ENCODE peak calls at places on chromosomes 12 and 14, in five cellular contexts. R is heart left ventricle, M is aorta, F is transverse colon, Z is lower lobe of right lung. L is an unnamed sample. For H3K4me1, the result is how much of the 10 kb centered on the place peaks cover.

GRCh38 chr12:115354007-115354452 is 670.1 kb upstream of the TBX3 start:
- DNase-seq in R (no peak), M (peak), F (peak), Z (no peak), L (peak)

GRCh38 chr12:16062611-16063010 is 151.5 kb downstream of the DERA start:
- DNase-seq in R (no peak), M (no peak), F (no peak), Z (no peak), L (no peak)

GRCh38 chr12:111655356-111655755 is 30.4 kb downstream of the BRAP start:
- DNase-seq in R (no peak), M (no peak), F (no peak), Z (no peak), L (no peak)

GRCh38 chr14:77126074-77126325 is 15.6 kb downstream of the ZDHHC22 start:
- DNase-seq in R (no peak), M (no peak), F (no peak), Z (no peak), L (no peak)

GRCh38 chr12:92128612-92129011 is 17.0 kb downstream of the BTG1 start:
- DNase-seq in R (no peak), M (no peak), F (no peak), Z (no peak), L (no peak)

GRCh38 chr14:93024493-93024892 is 91.2 kb downstream of the ITPK1 start:
- DNase-seq in R (no peak), M (no peak), F (no peak), Z (no peak), L (no peak)

GRCh38 chr14:38143651-38144505 is 63.8 kb upstream of the SSTR1 start:
- DNase-seq in R (no peak), M (no peak), F (no peak), Z (no peak), L (no peak)

GRCh38 chr12:110668480-110669192 is 20.3 kb downstream of the HVCN1 start:
- DNase-seq in R (no peak), M (no peak), F (no peak), Z (no peak), L (no peak)

GRCh38 chr14:76985540-76986260 is 42.8 kb downstream of the IRF2BPL start:
- DNase-seq in R (no peak), M (no peak), F (no peak), Z (no peak), L (no peak)

GRCh38 chr12:124361074-124361965 is 66.4 kb downstream of the RFLNA start:
- DNase-seq in R (no peak), M (no peak), F (peak), Z (no peak), L (no peak)

GRCh38 chr12:121753844-121754264 is 39.6 kb downstream of the RHOF start:
- DNase-seq in R (peak), M (peak), F (no peak), Z (peak), L (peak)

GRCh38 chr12:19409376-19409775 is 29.9 kb upstream of the AEBP2 start:
- DNase-seq in R (no peak), M (no peak), F (no peak), Z (no peak), L (no peak)

GRCh38 chr12:68229956-68230355 is 4.3 kb upstream of the IL26 start:
- DNase-seq in R (no peak), M (no peak), F (no peak), Z (no peak), L (no peak)

GRCh38 chr12:17591113-17591512 is 498.9 kb downstream of the RERGL start:
- DNase-seq in R (no peak), M (no peak), F (no peak), Z (no peak), L (no peak)

GRCh38 chr12:91180577-91180976 is 2.0 kb downstream of the DCN start:
- DNase-seq in R (no peak), M (no peak), F (no peak), Z (no peak), L (no peak)

GRCh38 chr14:94481468-94482131 is 5.6 kb upstream of the SERPINA9 start:
- DNase-seq in R (no peak), M (no peak), F (no peak), Z (no peak), L (no peak)

GRCh38 chr12:132397934-132398385 is 68.6 kb upstream of the GALNT9 start:
- DNase-seq in R (peak), M (no peak), F (no peak), Z (peak), L (no peak)

GRCh38 chr14:64639340-64639821 is 64.8 kb upstream of the PLEKHG3 start:
- DNase-seq in R (no peak), M (no peak), F (no peak), Z (no peak), L (no peak)

GRCh38 chr14:57136669-57137068 is 132.0 kb downstream of the EXOC5 start:
- DNase-seq in R (no peak), M (no peak), F (no peak), Z (no peak), L (no peak)

GRCh38 chr14:52042371-52043037 is 26.4 kb downstream of the NID2 start:
- DNase-seq in R (no peak), M (no peak), F (no peak), Z (no peak), L (no peak)

GRCh38 chr12:119578112-119578511 is 15.5 kb upstream of the TMEM233 start:
- DNase-seq in R (no peak), M (no peak), F (no peak), Z (no peak), L (no peak)

GRCh38 chr12:64892561-64892960 is 68.1 kb downstream of the TBC1D30 start:
- DNase-seq in R (no peak), M (no peak), F (no peak), Z (no peak), L (no peak)

GRCh38 chr14:60723218-60724079 is 702 bp downstream of the SIX4 start:
- DNase-seq in R (peak), M (peak), F (peak), Z (peak), L (peak)

GRCh38 chr12:1217191-1217949 is 226.3 kb downstream of the ERC1 start:
- DNase-seq in R (no peak), M (no peak), F (no peak), Z (no peak), L (no peak)

GRCh38 chr12:31324116-31324844 is 1.7 kb downstream of the SINHCAF start:
- DNase-seq in R (peak), M (peak), F (peak), Z (peak), L (peak)

DNA sequence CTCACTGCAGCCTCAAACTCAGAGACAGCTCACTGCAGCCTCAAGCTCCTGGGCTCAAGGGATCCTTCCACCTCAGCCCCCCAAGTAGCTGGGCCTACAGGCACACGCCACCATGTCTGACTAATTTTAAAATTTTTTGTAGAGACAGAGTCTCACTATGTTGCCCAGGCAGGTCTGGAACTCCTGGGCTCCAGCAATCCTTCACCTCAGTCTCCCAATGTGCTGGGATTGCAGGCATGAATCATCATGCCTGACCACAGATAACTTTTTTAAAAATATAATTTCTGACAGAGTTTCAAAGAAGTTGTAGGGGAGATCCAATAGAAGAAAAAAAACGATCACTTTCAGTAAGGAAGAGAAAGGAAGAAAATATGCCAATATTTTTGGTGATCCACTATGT is 189.7 kb upstream of the CDKN3 start:
- DNase-seq in R (no peak), M (no peak), F (no peak), Z (no peak), L (no peak)
- H3K4me1 ChIP-seq in R (under half), M (under half), F (under half), Z (under half), L (under half)

GRCh38 chr12:53530056-53530455 is 22.8 kb upstream of the NPFF start:
- DNase-seq in R (no peak), M (no peak), F (no peak), Z (no peak), L (no peak)
- H3K4me1 ChIP-seq in R (under half), M (under half), F (under half), Z (under half), L (under half)

GRCh38 chr12:8957561-8957960 is 8.1 kb upstream of the M6PR start:
- DNase-seq in R (no peak), M (no peak), F (no peak), Z (no peak), L (no peak)
- H3K4me1 ChIP-seq in R (under half), M (under half), F (under half), Z (under half), L (under half)

GRCh38 chr12:52207895-52208294 is 16.1 kb upstream of the KRT80 start:
- DNase-seq in R (peak), M (peak), F (no peak), Z (peak), L (peak)
- H3K4me1 ChIP-seq in R (under half), M (under half), F (under half), Z (under half), L (under half)

GRCh38 chr12:21502164-21502496 is 541 bp downstream of the GOLT1B start:
- DNase-seq in R (no peak), M (no peak), F (peak), Z (peak), L (no peak)

GRCh38 chr12:21501258-21502163 is at the start of the genes GOLT1B and RECQL:
- DNase-seq in R (peak), M (peak), F (peak), Z (peak), L (peak)

GRCh38 chr12:21509768-21510167 is 8.2 kb downstream of the GOLT1B start:
- DNase-seq in R (no peak), M (no peak), F (no peak), Z (no peak), L (no peak)

GRCh38 chr12:21502872-21503271 is 1.3 kb downstream of the GOLT1B start:
- DNase-seq in R (no peak), M (no peak), F (no peak), Z (no peak), L (no peak)

DNA sequence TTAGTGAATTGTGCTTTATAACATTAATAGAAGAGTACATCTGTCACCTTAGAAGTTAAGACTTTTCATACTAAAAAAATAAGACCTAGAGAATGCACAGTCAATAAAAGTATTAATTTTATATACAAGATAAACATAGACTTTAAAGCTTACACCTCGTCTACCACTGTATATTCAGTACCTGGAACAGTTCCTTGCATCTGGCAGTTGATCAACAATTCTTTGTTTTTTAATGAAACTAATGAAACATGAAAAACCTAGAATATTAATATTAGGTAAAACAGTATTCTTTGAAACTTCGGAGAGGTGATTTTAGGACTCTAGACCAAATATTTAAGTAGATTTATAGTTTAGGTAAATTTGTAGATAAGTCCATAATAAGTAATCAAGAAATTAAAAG is 4.3 kb downstream of the GOLT1B start:
- DNase-seq in R (no peak), M (no peak), F (no peak), Z (no peak), L (no peak)
- H3K4me1 ChIP-seq in R (under half), M (under half), F (under half), Z (under half), L (under half)

L was measured in tibial artery.